ENCODE peak calls at places on chromosome 2, in eight cellular contexts. F is NCI-H1092 treated with DMSO at 0.1 percent for 48 hours; R is Jurkat, Clone E6-1; K is stimulated activated CD4-positive, alpha-beta T cell treated with anti-CD3 and anti-CD28 coated beads, Interleukin-2, amount 100 ng/mL, for 24 hours; U is putamen; M is NK-92 treated with Interleukin-12 subunit alpha and Interleukin-12 subunit beta, amount 100 ng/mL, for 24 hours; H is WTC11; C is Kasumi-1. G is an unnamed sample.

GRCh38 chr2:96730212-96730611 is 9.7 kb downstream of the LMAN2L start:
- DNase-seq in F (no peak), K (no peak), C (no peak), R (no peak), H (no peak), U (no peak), M (no peak), G (no peak)

GRCh38 chr2:41400057-41400665 is 647.7 kb upstream of the PKDCC start:
- DNase-seq in R (no peak), C (peak), K (no peak), M (no peak), F (no peak), H (peak), U (no peak), G (peak)

GRCh38 chr2:142131016-142131714 is at the start of gene LRP1B:
- DNase-seq in K (no peak), R (no peak), U (peak), M (no peak), H (peak), C (no peak), F (peak), G (peak)

GRCh38 chr2:134217316-134217715 is 36.6 kb upstream of the MGAT5 start:
- DNase-seq in F (no peak), H (no peak), C (no peak), R (no peak), K (no peak), U (no peak), M (no peak), G (no peak)

GRCh38 chr2:228318218-228318617 is 136.7 kb upstream of the SPHKAP start:
- DNase-seq in H (peak), R (peak), M (no peak), F (peak), K (no peak), C (peak), U (no peak), G (peak)

GRCh38 chr2:70851704-70852103 is 16.1 kb upstream of the CD207 start:
- DNase-seq in C (peak), F (no peak), U (peak), M (no peak), R (peak), K (no peak), H (no peak), G (no peak)

GRCh38 chr2:176130153-176130916 is 830 bp downstream of the HOXD8 start:
- DNase-seq in C (no peak), F (no peak), R (no peak), H (peak), K (no peak), M (no peak), U (no peak), G (peak)

GRCh38 chr2:122758967-122759366 is 1003.5 kb downstream of the TSN start:
- DNase-seq in K (no peak), F (no peak), H (no peak), R (no peak), C (no peak), U (no peak), M (no peak), G (no peak)

GRCh38 chr2:19835818-19836281 is 65.9 kb downstream of the TTC32 start:
- DNase-seq in K (no peak), R (no peak), F (no peak), C (no peak), M (no peak), U (no peak), H (no peak), G (no peak)

GRCh38 chr2:12487253-12488004 is 229.3 kb upstream of the TRIB2 start:
- DNase-seq in H (no peak), M (no peak), F (no peak), K (no peak), U (no peak), C (peak), R (no peak), G (no peak)

GRCh38 chr2:73984203-73984921 is at the start of gene TET3:
- DNase-seq in C (no peak), R (no peak), H (peak), U (no peak), F (no peak), M (peak), K (peak), G (peak)

GRCh38 chr2:218168635-218169462 is 2.1 kb upstream of the CXCR1 start:
- DNase-seq in R (peak), U (no peak), K (peak), C (peak), F (peak), M (peak), H (peak), G (peak)

G was measured in SK-N-SH.